ENCODE peak calls at places on chromosome 6, in four cellular contexts. O, I, L and V are unnamed samples.

GRCh38 chr6:145267076-145267867 is 468.0 kb downstream of the EPM2A start:
- DNase-seq in O (no peak), I (no peak), L (no peak), V (no peak)

GRCh38 chr6:70672549-70672948 is 4.9 kb downstream of the SMAP1 start:
- DNase-seq in O (no peak), I (no peak), L (no peak), V (no peak)

GRCh38 chr6:110518281-110518623 is 41.8 kb upstream of the SLC22A16 start:
- DNase-seq in O (no peak), I (no peak), L (no peak), V (no peak)

GRCh38 chr6:169172435-169172834 is 81.2 kb downstream of the THBS2 start:
- DNase-seq in O (no peak), I (peak; percentile 57), L (peak; percentile 90), V (no peak)

GRCh38 chr6:98927534-98927933 is 20.2 kb downstream of the FBXL4 start:
- DNase-seq in O (no peak), I (no peak), L (no peak), V (no peak)

GRCh38 chr6:149900620-149901443 is 2.9 kb upstream of the RAET1E start:
- DNase-seq in O (no peak), I (no peak), L (peak; percentile 77), V (no peak)

GRCh38 chr6:44169154-44169553 is 10.5 kb downstream of the CAPN11 start:
- DNase-seq in O (no peak), I (no peak), L (no peak), V (no peak)

GRCh38 chr6:44672838-44673237 is 285.3 kb downstream of the CDC5L start:
- DNase-seq in O (no peak), I (no peak), L (no peak), V (no peak)

GRCh38 chr6:17101422-17102257 is at the start of gene STMND1:
- DNase-seq in O (peak; percentile 87), I (peak; percentile 26), L (no peak), V (no peak)

GRCh38 chr6:16511723-16512584 is 249.3 kb downstream of the ATXN1 start:
- DNase-seq in O (peak; percentile 30), I (no peak), L (no peak), V (peak; percentile 77)

GRCh38 chr6:34145161-34146020 is 496 bp downstream of the GRM4 start:
- DNase-seq in O (peak; percentile 36), I (no peak), L (no peak), V (peak; percentile 66)

GRCh38 chr6:129621252-129621651 is 88.7 kb downstream of the ARHGAP18 start:
- DNase-seq in O (no peak), I (no peak), L (no peak), V (peak; percentile 75)

GRCh38 chr6:157305676-157306653 is 17.4 kb downstream of the TMEM242 start:
- DNase-seq in O (no peak), I (no peak), L (no peak), V (no peak)

GRCh38 chr6:40355532-40355931 is 231.6 kb downstream of the LRFN2 start:
- DNase-seq in O (no peak), I (no peak), L (no peak), V (no peak)

GRCh38 chr6:170207586-170207985 is 83.3 kb downstream of the DLL1 start:
- DNase-seq in O (no peak), I (no peak), L (peak; percentile 60), V (peak; percentile 27)

GRCh38 chr6:31386977-31387376 is 16.4 kb upstream of the MICA start:
- DNase-seq in O (no peak), I (no peak), L (no peak), V (no peak)

GRCh38 chr6:2841264-2842138 is at the start of gene SERPINB1:
- DNase-seq in O (peak; percentile 93), I (peak; percentile 92), L (peak; percentile 99), V (peak; percentile 91)

GRCh38 chr6:2038096-2038495 is 207.3 kb downstream of the GMDS start:
- DNase-seq in O (no peak), I (no peak), L (no peak), V (peak; percentile 65)

GRCh38 chr6:17905611-17906592 is 81.5 kb downstream of the KIF13A start:
- DNase-seq in O (no peak), I (no peak), L (no peak), V (no peak)

GRCh38 chr6:27890351-27891299 is 21.6 kb downstream of the OR2B2 start:
- DNase-seq in O (no peak), I (peak; percentile 24), L (no peak), V (peak; percentile 90)

GRCh38 chr6:2839195-2839981 is 2.3 kb downstream of the SERPINB1 start:
- DNase-seq in O (peak; percentile 44), I (no peak), L (no peak), V (no peak)

GRCh38 chr6:29742191-29742590 is 19.0 kb downstream of the HLA-F start:
- DNase-seq in O (no peak), I (no peak), L (no peak), V (no peak)

GRCh38 chr6:101435028-101435427 is 41.5 kb downstream of the GRIK2 start:
- DNase-seq in O (no peak), I (no peak), L (no peak), V (no peak)

GRCh38 chr6:98946877-98947410 is 802 bp downstream of the FBXL4 start:
- DNase-seq in O (peak; percentile 64), I (peak; percentile 21), L (no peak), V (peak; percentile 76)

GRCh38 chr6:149231786-149232185 is 85.7 kb upstream of the TAB2 start:
- DNase-seq in O (no peak), I (no peak), L (no peak), V (no peak)

GRCh38 chr6:101083533-101084172 is 202.5 kb upstream of the ASCC3 start:
- DNase-seq in O (no peak), I (no peak), L (no peak), V (no peak)